ENCODE peak calls at places on chromosomes 2 and 18, in four cellular contexts. O is breast epithelium, P is endothelial cell of umbilical vein, W is K562. K is an unnamed sample.

GRCh38 chr2:200575957-200576356 is 9.9 kb upstream of the AOX1 start:
- DNase-seq in O (no peak), P (peak; percentile 23), W (no peak), K (no peak)

GRCh38 chr2:160109939-160110673 is 47.7 kb upstream of the PLA2R1 start:
- DNase-seq in O (peak; percentile 59), P (peak; percentile 83), W (peak; percentile 61), K (no peak)

GRCh38 chr2:72153026-72153791 is 5.5 kb upstream of the CYP26B1 start:
- DNase-seq in O (peak; percentile 7), P (no peak), W (no peak), K (no peak)

GRCh38 chr2:12657560-12657959 is 59.2 kb upstream of the TRIB2 start:
- DNase-seq in O (no peak), P (no peak), W (no peak), K (no peak)

GRCh38 chr2:236156860-236157194 is 11.4 kb downstream of the GBX2 start:
- DNase-seq in O (no peak), P (no peak), W (no peak), K (no peak)

GRCh38 chr2:235085476-235085875 is 133.7 kb downstream of the SH3BP4 start:
- DNase-seq in O (no peak), P (no peak), W (no peak), K (no peak)

GRCh38 chr2:68251855-68252406 is 401 bp downstream of the PPP3R1 start:
- DNase-seq in O (peak; percentile 24), P (peak; percentile 15), W (peak; percentile 72), K (peak; percentile 13)

GRCh38 chr2:134540954-134541353 is 177.8 kb downstream of the TMEM163 start:
- DNase-seq in O (no peak), P (no peak), W (no peak), K (no peak)

GRCh38 chr18:75837316-75837715 is 409.8 kb upstream of the SMIM21 start:
- DNase-seq in O (no peak), P (no peak), W (no peak), K (no peak)

GRCh38 chr2:120964819-120965218 is 229.2 kb downstream of the GLI2 start:
- DNase-seq in O (no peak), P (no peak), W (no peak), K (no peak)

GRCh38 chr18:40877096-40877495 is 1077.9 kb upstream of the PIK3C3 start:
- DNase-seq in O (no peak), P (peak; percentile 5), W (no peak), K (no peak)

GRCh38 chr18:49072524-49072934 is 121.8 kb upstream of the SMAD7 start:
- DNase-seq in O (no peak), P (no peak), W (peak; percentile 51), K (no peak)

GRCh38 chr2:215136669-215137328 is 1.6 kb downstream of the ABCA12 start:
- DNase-seq in O (no peak), P (no peak), W (no peak), K (no peak)
- TF ChIP-seq POLR2AphosphoS5 in O (no peak), P (no peak), W (no peak), K (no peak)

DNA sequence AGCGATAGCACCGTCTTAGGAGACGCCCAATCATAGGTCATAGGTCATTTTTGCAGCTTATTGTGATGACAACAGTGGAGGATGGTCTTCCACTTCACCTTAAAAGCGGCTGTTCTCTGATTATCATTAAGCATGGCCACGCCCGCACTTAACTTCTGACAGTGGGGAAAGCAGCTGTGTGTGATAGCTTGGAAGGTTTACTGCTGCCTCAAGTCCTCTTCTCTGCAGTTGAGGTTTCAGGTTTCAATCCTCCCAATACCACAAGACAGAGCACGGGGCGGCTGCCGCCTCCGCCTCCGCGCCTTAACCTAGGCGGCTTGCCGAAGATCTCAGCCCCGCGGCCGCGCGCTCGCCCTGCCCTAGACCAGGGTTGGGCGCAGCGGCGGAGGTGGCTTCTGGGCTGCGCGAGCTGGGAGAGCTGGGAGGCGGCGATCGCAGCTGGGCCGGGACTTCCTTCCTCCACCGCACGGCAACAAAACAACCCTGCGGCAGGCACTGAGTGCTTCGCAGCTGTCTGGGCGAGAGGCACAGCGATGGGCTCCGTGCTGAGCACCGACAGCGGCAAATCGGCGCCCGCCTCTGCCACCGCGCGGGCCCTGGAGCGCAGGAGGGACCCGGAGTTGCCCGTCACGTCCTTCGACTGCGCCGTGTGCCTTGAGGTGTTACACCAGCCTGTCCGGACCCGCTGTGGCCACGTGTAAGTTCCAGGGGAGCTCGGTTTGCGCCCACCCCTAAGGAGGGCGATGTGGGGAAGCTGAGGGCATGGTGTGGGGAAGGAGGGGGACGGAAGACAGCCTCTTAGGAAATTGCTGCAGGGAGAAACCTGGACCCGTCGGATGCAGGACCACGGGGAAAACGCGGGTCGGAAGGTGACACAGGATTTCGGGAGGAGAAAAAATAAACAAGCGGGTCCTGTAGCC is at the start of gene RNF125:
- DNase-seq in O (peak; percentile 61), P (peak; percentile 69), W (peak; percentile 65), K (peak; percentile 86)
- TF ChIP-seq POLR2AphosphoS5 in O (peak; percentile 55), P (no peak), W (peak; percentile 21), K (peak; percentile 59)

GRCh38 chr2:24473613-24474012 is 17.4 kb upstream of the NCOA1 start:
- DNase-seq in O (no peak), P (no peak), W (no peak), K (no peak)
- TF ChIP-seq POLR2AphosphoS5 in O (no peak), P (no peak), W (no peak), K (no peak)

GRCh38 chr2:227325056-227325823 is at the start of gene MFF:
- DNase-seq in O (peak; percentile 87), P (peak; percentile 90), W (peak; percentile 81), K (peak; percentile 74)
- TF ChIP-seq POLR2AphosphoS5 in O (peak; percentile 92), P (peak; percentile 87), W (peak; percentile 25), K (peak; percentile 49)

GRCh38 chr18:35634376-35634775 is 52.8 kb downstream of the GALNT1 start:
- DNase-seq in O (no peak), P (peak; percentile 42), W (no peak), K (no peak)

GRCh38 chr18:35637226-35637625 is 55.7 kb downstream of the GALNT1 start:
- DNase-seq in O (no peak), P (no peak), W (no peak), K (no peak)

GRCh38 chr18:35639296-35639695 is 57.8 kb downstream of the GALNT1 start:
- DNase-seq in O (no peak), P (no peak), W (no peak), K (no peak)

DNA sequence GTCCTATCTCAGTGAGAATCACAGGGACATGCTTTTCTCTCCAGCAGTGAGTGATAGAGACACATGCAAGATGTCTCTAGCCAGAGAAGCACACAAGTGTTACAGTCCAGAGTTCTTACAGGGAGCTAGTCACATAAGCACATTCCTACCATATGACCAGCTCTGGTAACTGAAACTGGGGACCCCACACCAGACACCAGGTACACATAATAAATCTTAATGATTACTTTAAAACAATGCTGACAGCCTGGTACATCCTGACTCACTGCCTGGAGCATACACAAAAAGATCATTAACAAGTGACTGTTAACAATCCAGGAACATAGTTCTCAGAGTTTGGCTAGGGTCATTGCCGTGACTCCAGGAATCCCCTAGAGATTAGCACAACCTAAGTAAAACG is 53.6 kb downstream of the GALNT1 start:
- DNase-seq in O (no peak), P (peak; percentile 70), W (no peak), K (no peak)
- TF ChIP-seq POLR2AphosphoS5 in O (no peak), P (no peak), W (no peak), K (no peak)

GRCh38 chr2:70124983-70125480 is 37.8 kb downstream of the PCBP1 start:
- DNase-seq in O (peak; percentile 59), P (peak; percentile 59), W (peak; percentile 62), K (no peak)
- TF ChIP-seq POLR2AphosphoS5 in O (peak; percentile 53), P (peak; percentile 65), W (peak; percentile 32), K (peak; percentile 77)

DNA sequence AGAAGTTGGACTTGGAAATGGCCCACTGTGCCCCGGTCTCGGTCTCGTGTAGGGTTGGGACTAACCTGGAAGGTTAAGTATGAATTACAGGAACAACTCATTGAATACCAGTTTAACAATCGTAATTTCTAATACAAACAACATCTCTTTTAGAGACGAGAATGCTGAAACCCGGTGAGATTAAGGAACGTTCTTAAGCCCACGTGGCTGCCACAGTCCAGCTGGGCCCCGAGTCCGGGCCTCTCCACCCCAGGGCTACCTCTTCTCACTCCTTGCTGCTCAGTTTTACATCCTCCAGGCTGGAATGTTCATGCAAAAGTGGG is 29.4 kb downstream of the NGEF start:
- DNase-seq in O (no peak), P (no peak), W (no peak), K (no peak)
- TF ChIP-seq POLR2AphosphoS5 in O (no peak), P (no peak), W (no peak), K (no peak)

DNA sequence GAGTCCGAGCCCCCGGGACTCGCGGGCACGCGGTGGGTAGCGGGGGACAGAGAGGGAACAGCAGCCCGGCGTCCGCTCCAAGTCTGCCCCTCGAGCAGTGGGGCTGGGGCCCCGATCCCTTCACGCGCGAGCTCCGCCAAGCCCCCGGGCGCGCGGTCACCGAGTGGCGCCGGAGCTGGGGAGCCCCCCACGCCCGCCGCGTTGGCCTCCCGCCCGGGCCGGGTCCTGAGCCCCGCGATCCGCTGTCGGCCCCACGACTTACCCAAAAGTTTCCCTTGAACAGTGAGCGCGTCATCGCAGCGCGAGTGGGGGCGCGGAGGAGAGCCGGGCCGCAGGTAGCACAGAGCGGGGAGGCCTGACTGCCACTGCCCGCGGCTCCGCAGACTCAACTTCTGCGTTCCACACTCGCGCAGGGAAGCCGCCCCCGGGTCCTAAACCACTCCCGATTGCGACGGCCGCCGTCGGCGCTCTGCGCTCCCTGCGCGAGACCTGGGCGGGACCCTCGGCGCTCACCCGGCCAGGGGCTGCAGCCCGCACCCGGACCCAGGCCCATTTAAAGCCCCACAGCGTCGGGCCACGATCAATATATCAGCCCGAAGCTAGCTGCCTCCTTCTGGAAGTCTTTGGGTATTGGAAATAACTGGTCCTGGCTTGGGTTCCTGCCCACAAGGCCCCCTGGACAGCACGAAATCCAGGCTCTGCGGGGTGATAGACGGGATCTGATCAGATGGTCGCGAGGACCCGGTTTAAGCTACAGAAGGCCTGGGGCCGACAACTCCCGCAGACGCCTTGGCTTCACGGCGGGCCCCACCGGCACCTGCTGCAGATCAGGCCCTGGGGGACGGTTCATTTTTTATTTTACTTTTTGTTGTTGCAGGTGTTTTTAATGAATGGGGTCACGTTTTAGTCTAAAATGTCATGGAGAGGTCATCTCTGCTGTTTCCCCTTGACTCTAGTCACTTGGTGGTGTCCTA is at the start of gene PSTPIP2:
- DNase-seq in O (peak; percentile 66), P (peak; percentile 37), W (peak; percentile 58), K (peak; percentile 39)
- TF ChIP-seq POLR2AphosphoS5 in O (peak; percentile 55), P (peak; percentile 50), W (no peak), K (peak; percentile 64)

DNA sequence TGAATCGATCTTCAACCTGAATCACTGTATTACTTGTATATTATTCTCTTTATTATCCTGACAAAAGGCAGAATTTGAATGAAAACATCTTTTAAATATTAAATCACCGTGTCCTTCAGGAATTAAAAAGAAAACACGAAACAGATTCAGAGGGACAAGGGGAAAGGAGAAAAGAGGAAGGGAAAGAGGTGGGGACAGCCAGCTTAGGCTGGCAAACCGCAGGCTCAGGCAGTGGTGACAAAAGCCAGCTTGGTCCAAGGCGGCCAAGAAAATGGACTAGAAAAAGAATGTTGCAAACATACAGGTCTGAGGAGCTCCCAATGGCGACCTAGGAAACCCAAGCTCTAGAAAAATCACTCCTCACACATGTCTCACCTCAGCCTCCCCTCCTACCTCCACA is 6.8 kb downstream of the B4GALT6 start:
- DNase-seq in O (no peak), P (no peak), W (no peak), K (no peak)
- TF ChIP-seq POLR2AphosphoS5 in O (no peak), P (no peak), W (no peak), K (no peak)

GRCh38 chr2:64015386-64015785 is 3.8 kb downstream of the VPS54 start:
- DNase-seq in O (no peak), P (no peak), W (no peak), K (no peak)
- TF ChIP-seq POLR2AphosphoS5 in O (no peak), P (no peak), W (no peak), K (no peak)

K was measured in GM12892.